ENCODE peak calls at places on chromosomes 11 and 22, in six cellular contexts. N, F, O, Z, Y and Q are unnamed samples.

GRCh38 chr22:24592846-24593809 is at the start of gene LRRC75B:
- DNase-seq in N (no peak), Z (peak), F (peak), Y (peak), O (peak), Q (peak)

GRCh38 chr11:38138972-38139371 is 1540.9 kb upstream of the RAG2 start:
- DNase-seq in Y (no peak), F (no peak), N (no peak), Z (no peak), O (no peak), Q (no peak)

GRCh38 chr11:1305063-1305495 is 4.4 kb downstream of the TOLLIP start:
- DNase-seq in O (no peak), Z (no peak), F (no peak), N (no peak), Y (no peak), Q (no peak)

GRCh38 chr11:6606471-6607189 is 3.1 kb downstream of the ILK start:
- DNase-seq in Z (peak), Y (peak), O (peak), N (no peak), F (peak), Q (no peak)

GRCh38 chr11:17531818-17532131 is 12.4 kb downstream of the USH1C start:
- DNase-seq in Z (peak), F (no peak), N (no peak), Y (no peak), O (no peak), Q (no peak)

GRCh38 chr11:2525941-2526807 is 81.4 kb downstream of the KCNQ1 start:
- DNase-seq in N (peak), F (peak), Y (peak), O (no peak), Z (no peak), Q (no peak)

GRCh38 chr11:117097567-117098268 is 510 bp downstream of the SIK3 start:
- DNase-seq in N (peak), Z (no peak), O (peak), F (no peak), Y (peak), Q (peak)

GRCh38 chr11:45062115-45062514 is 84.3 kb upstream of the PRDM11 start:
- DNase-seq in Z (no peak), O (no peak), N (no peak), F (no peak), Y (no peak), Q (no peak)

GRCh38 chr11:1926156-1927031 is 6.9 kb downstream of the TNNT3 start:
- DNase-seq in N (no peak), F (no peak), O (no peak), Y (no peak), Z (no peak), Q (no peak)

GRCh38 chr22:49756656-49757055 is 71.0 kb downstream of the BRD1 start:
- DNase-seq in O (no peak), F (no peak), Z (no peak), Y (no peak), N (no peak), Q (no peak)

GRCh38 chr22:31501738-31502137 is 5.4 kb downstream of the SFI1 start:
- DNase-seq in Z (no peak), Y (no peak), F (no peak), N (no peak), O (no peak), Q (no peak)

GRCh38 chr11:47590026-47590861 is 3.8 kb downstream of the FAM180B start:
- DNase-seq in Y (no peak), F (no peak), N (no peak), O (no peak), Z (no peak), Q (no peak)

GRCh38 chr22:30198152-30198845 is 48.3 kb downstream of the LIF start:
- DNase-seq in F (no peak), Z (no peak), Y (no peak), O (no peak), N (no peak), Q (no peak)

GRCh38 chr11:17498058-17498457 is 21.4 kb upstream of the ABCC8 start:
- DNase-seq in O (no peak), F (no peak), N (no peak), Y (no peak), Z (no peak), Q (peak)

GRCh38 chr22:42322562-42322926 is 52.1 kb upstream of the TCF20 start:
- DNase-seq in Z (no peak), F (no peak), N (no peak), Y (no peak), O (no peak), Q (no peak)

GRCh38 chr11:44379141-44380008 is 69.4 kb upstream of the ALX4 start:
- DNase-seq in Z (no peak), F (no peak), N (no peak), Y (no peak), O (no peak), Q (no peak)

GRCh38 chr22:36659762-36660509 is 43.6 kb downstream of the CACNG2 start:
- DNase-seq in F (peak), Y (peak), N (peak), O (no peak), Z (peak), Q (no peak)

GRCh38 chr11:122109932-122110331 is 6.1 kb downstream of the BLID start:
- DNase-seq in O (no peak), F (no peak), N (no peak), Z (no peak), Y (no peak), Q (no peak)

GRCh38 chr22:20905415-20906386 is 11.5 kb upstream of the CRKL start:
- DNase-seq in O (no peak), N (no peak), Y (no peak), F (no peak), Z (no peak), Q (no peak)

GRCh38 chr22:38432264-38432663 is 22.7 kb downstream of the KCNJ4 start:
- DNase-seq in Y (no peak), N (no peak), Z (no peak), F (no peak), O (no peak), Q (no peak)

GRCh38 chr22:49585695-49586243 is 241.9 kb downstream of the BRD1 start:
- DNase-seq in O (no peak), N (peak), Y (no peak), Z (no peak), F (no peak), Q (no peak)

GRCh38 chr22:31436132-31436531 is 36.7 kb downstream of the DRG1 start:
- DNase-seq in O (no peak), F (no peak), Z (no peak), N (no peak), Y (no peak), Q (no peak)

GRCh38 chr22:38834991-38835390 is 8.8 kb downstream of the NPTXR start:
- DNase-seq in N (no peak), Z (no peak), F (no peak), O (no peak), Y (no peak), Q (no peak)

GRCh38 chr11:114551060-114551459 is 8.6 kb downstream of the NXPE1 start:
- DNase-seq in F (no peak), Z (no peak), N (no peak), O (no peak), Y (no peak), Q (no peak)

GRCh38 chr11:10298342-10298741 is 4.3 kb upstream of the SBF2 start:
- DNase-seq in Z (peak), F (no peak), O (peak), N (peak), Y (no peak), Q (no peak)

GRCh38 chr11:35146074-35146521 is 7.1 kb downstream of the CD44 start:
- DNase-seq in F (no peak), Z (no peak), Y (no peak), O (peak), N (peak), Q (no peak)

GRCh38 chr11:7903940-7904339 is 27.1 kb downstream of the OR10A6 start:
- DNase-seq in Y (no peak), N (no peak), Z (no peak), F (no peak), O (no peak), Q (no peak)

GRCh38 chr22:45318558-45319318 is 9.0 kb downstream of the FAM118A start:
- DNase-seq in O (peak), Z (no peak), N (peak), Y (no peak), F (no peak), Q (no peak)

GRCh38 chr11:7670631-7671030 is 2.7 kb downstream of the CYB5R2 start:
- DNase-seq in O (no peak), Y (no peak), Z (no peak), N (no peak), F (no peak), Q (no peak)

GRCh38 chr11:10158461-10158860 is 135.6 kb downstream of the SBF2 start:
- DNase-seq in Z (no peak), F (no peak), N (no peak), Y (no peak), O (no peak), Q (no peak)

GRCh38 chr11:115111066-115111465 is 393.1 kb downstream of the CADM1 start:
- DNase-seq in F (no peak), Y (no peak), N (no peak), O (no peak), Z (no peak), Q (no peak)